ENCODE peak calls at places on chromosomes 6 and 20, in four cellular contexts. One of them, this sample, is unnamed.

GRCh38 chr6:146153040-146153758 is 124.3 kb downstream of the GRM1 start:
- DNase-seq in left ventricle myocardium inferior: no peak
- DNase-seq in ovary: no peak
- DNase-seq in mammary epithelial cell: no peak
- DNase-seq in this sample: no peak

GRCh38 chr6:105781248-105781647 is 304.9 kb upstream of the PRDM1 start:
- DNase-seq in left ventricle myocardium inferior: no peak
- DNase-seq in ovary: no peak
- DNase-seq in mammary epithelial cell: peak; percentile 85
- DNase-seq in this sample: no peak

GRCh38 chr6:4637691-4638433 is 138.3 kb upstream of the CDYL start:
- DNase-seq in left ventricle myocardium inferior: no peak
- DNase-seq in ovary: no peak
- DNase-seq in mammary epithelial cell: peak; percentile 84
- DNase-seq in this sample: no peak

GRCh38 chr6:100809346-100809745 is 71.8 kb downstream of the ASCC3 start:
- DNase-seq in left ventricle myocardium inferior: no peak
- DNase-seq in ovary: no peak
- DNase-seq in mammary epithelial cell: no peak
- DNase-seq in this sample: no peak

GRCh38 chr6:62805431-62805830 is 405.8 kb upstream of the FKBP1C start:
- DNase-seq in left ventricle myocardium inferior: no peak
- DNase-seq in ovary: no peak
- DNase-seq in mammary epithelial cell: no peak
- DNase-seq in this sample: no peak

GRCh38 chr6:113881473-113881980 is 24.4 kb downstream of the MARCKS start:
- DNase-seq in left ventricle myocardium inferior: no peak
- DNase-seq in ovary: no peak
- DNase-seq in mammary epithelial cell: no peak
- DNase-seq in this sample: no peak

GRCh38 chr6:170087946-170088348 is 202.9 kb downstream of the DLL1 start:
- DNase-seq in left ventricle myocardium inferior: peak; percentile 11
- DNase-seq in ovary: peak; percentile 16
- DNase-seq in mammary epithelial cell: no peak
- DNase-seq in this sample: peak; percentile 62

GRCh38 chr6:138226701-138227315 is 8.5 kb upstream of the PBOV1 start:
- DNase-seq in left ventricle myocardium inferior: no peak
- DNase-seq in ovary: no peak
- DNase-seq in mammary epithelial cell: no peak
- DNase-seq in this sample: no peak

GRCh38 chr6:3542032-3542640 is 85.3 kb upstream of the SLC22A23 start:
- DNase-seq in left ventricle myocardium inferior: no peak
- DNase-seq in ovary: no peak
- DNase-seq in mammary epithelial cell: no peak
- DNase-seq in this sample: no peak

GRCh38 chr6:127162808-127163207 is 44.3 kb downstream of the RSPO3 start:
- DNase-seq in left ventricle myocardium inferior: no peak
- DNase-seq in ovary: no peak
- DNase-seq in mammary epithelial cell: no peak
- DNase-seq in this sample: no peak

GRCh38 chr20:32067234-32067821 is 15.3 kb downstream of the HCK start:
- DNase-seq in left ventricle myocardium inferior: no peak
- DNase-seq in ovary: no peak
- DNase-seq in mammary epithelial cell: peak; percentile 14
- DNase-seq in this sample: peak; percentile 68

GRCh38 chr20:49385471-49385870 is 97.0 kb downstream of the KCNB1 start:
- DNase-seq in left ventricle myocardium inferior: no peak
- DNase-seq in ovary: no peak
- DNase-seq in mammary epithelial cell: peak; percentile 33
- DNase-seq in this sample: no peak

GRCh38 chr6:135170849-135171248 is 10.3 kb upstream of the MYB start:
- DNase-seq in left ventricle myocardium inferior: no peak
- DNase-seq in ovary: no peak
- DNase-seq in mammary epithelial cell: peak; percentile 30
- DNase-seq in this sample: no peak

GRCh38 chr6:2857580-2858337 is 16.1 kb upstream of the SERPINB1 start:
- DNase-seq in left ventricle myocardium inferior: peak; percentile 54
- DNase-seq in ovary: peak; percentile 58
- DNase-seq in mammary epithelial cell: no peak
- DNase-seq in this sample: no peak

GRCh38 chr20:32702706-32703425 is 29.1 kb upstream of the C20orf203 start:
- DNase-seq in left ventricle myocardium inferior: no peak
- DNase-seq in ovary: no peak
- DNase-seq in mammary epithelial cell: no peak
- DNase-seq in this sample: no peak

GRCh38 chr20:6769953-6770831 is 2.7 kb downstream of the BMP2 start:
- DNase-seq in left ventricle myocardium inferior: peak; percentile 25
- DNase-seq in ovary: peak; percentile 39
- DNase-seq in mammary epithelial cell: no peak
- DNase-seq in this sample: peak; percentile 36

GRCh38 chr6:168289571-168289962 is 30.0 kb downstream of the DACT2 start:
- DNase-seq in left ventricle myocardium inferior: no peak
- DNase-seq in ovary: no peak
- DNase-seq in mammary epithelial cell: no peak
- DNase-seq in this sample: no peak

GRCh38 chr20:2967841-2968240 is 75.6 kb upstream of the GNRH2 start:
- DNase-seq in left ventricle myocardium inferior: no peak
- DNase-seq in ovary: no peak
- DNase-seq in mammary epithelial cell: peak; percentile 80
- DNase-seq in this sample: no peak
- TF ChIP-seq CTCF in left ventricle myocardium inferior: no peak
- TF ChIP-seq CTCF in ovary: no peak
- TF ChIP-seq CTCF in mammary epithelial cell: no peak
- TF ChIP-seq CTCF in this sample: no peak

DNA sequence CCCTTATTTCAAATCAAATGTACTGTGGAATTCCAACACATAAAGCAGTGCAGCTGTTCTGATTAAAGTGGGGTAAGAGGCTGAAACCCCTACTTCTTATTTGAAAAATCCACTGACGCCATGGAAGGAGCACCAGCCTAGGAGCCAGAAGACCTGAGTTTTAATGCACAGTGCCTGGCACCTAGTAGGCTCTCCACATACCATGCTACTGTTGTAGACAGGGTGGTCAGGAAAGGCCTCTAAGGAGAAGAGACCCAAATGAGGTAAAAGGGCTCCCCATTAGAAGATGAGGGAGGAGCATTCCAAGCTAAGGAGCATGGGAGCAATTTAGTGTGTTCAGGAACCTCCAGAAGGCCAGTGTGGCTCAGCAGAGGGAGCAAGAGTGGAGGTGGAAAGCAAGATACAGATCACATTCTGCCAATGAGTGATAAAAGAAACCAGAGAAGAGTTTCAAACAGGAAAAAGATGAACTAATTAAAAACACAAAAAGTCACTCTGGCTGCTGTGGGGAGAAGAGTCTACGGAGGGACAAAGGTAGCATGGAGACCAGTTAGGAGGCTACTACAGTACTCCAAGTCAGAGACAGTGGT is 11.8 kb upstream of the ZNF76 start:
- DNase-seq in left ventricle myocardium inferior: no peak
- DNase-seq in ovary: no peak
- DNase-seq in mammary epithelial cell: no peak
- DNase-seq in this sample: no peak
- TF ChIP-seq CTCF in left ventricle myocardium inferior: no peak
- TF ChIP-seq CTCF in ovary: no peak
- TF ChIP-seq CTCF in mammary epithelial cell: no peak
- TF ChIP-seq CTCF in this sample: no peak

DNA sequence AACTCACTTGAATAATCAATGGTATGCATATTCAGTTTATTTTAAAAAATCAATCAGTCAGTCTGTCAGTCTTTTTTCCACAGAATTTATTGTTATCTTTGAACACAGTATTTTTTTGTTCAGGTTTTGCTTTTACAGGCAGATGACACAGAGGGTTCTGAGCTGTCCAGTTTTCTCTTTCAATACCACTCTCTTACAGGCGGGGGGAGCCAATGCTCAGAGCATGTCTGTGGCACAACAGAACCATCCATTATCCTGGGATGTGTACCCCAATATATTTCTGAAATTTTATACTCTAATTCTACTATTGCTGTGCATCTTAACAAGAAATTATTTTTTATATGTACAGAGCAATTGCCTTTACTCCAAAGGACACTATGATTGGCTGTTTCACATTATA is 21.2 kb downstream of the ROS1 start:
- DNase-seq in left ventricle myocardium inferior: no peak
- DNase-seq in ovary: no peak
- DNase-seq in mammary epithelial cell: peak; percentile 26
- DNase-seq in this sample: no peak
- TF ChIP-seq CTCF in left ventricle myocardium inferior: no peak
- TF ChIP-seq CTCF in ovary: no peak
- TF ChIP-seq CTCF in mammary epithelial cell: peak; percentile 29
- TF ChIP-seq CTCF in this sample: no peak

GRCh38 chr20:63215101-63216040 is 560 bp downstream of the YTHDF1 start:
- DNase-seq in left ventricle myocardium inferior: no peak
- DNase-seq in ovary: peak; percentile 28
- DNase-seq in mammary epithelial cell: peak; percentile 45
- DNase-seq in this sample: peak; percentile 75
- TF ChIP-seq CTCF in left ventricle myocardium inferior: no peak
- TF ChIP-seq CTCF in ovary: no peak
- TF ChIP-seq CTCF in mammary epithelial cell: peak; percentile 38
- TF ChIP-seq CTCF in this sample: peak; percentile 30